ENCODE peak calls at places on chromosomes 5 and 9, in six cellular contexts. W is A549, L is HepG2, I is K562, E is endothelial cell of umbilical vein, Y is GM12878. Q is an unnamed sample.

GRCh38 chr9:135463140-135463539 is 16.4 kb upstream of the PPP1R26 start:
- DNase-seq in Y (no peak), W (peak; percentile 27), E (no peak), L (no peak), I (peak; percentile 48), Q (peak; percentile 31)

GRCh38 chr5:11709021-11709420 is 195.2 kb downstream of the CTNND2 start:
- DNase-seq in Y (no peak), L (no peak), W (no peak), E (no peak), I (no peak), Q (no peak)

GRCh38 chr5:8844847-8845246 is 701.0 kb downstream of the SEMA5A start:
- DNase-seq in E (no peak), W (no peak), Y (no peak), I (no peak), L (no peak), Q (no peak)

GRCh38 chr9:16282216-16282615 is 588.3 kb downstream of the BNC2 start:
- DNase-seq in L (no peak), I (no peak), W (no peak), Y (no peak), E (no peak), Q (no peak)

GRCh38 chr9:97982719-97983523 is at the start of gene ANP32B:
- DNase-seq in I (peak; percentile 87), E (peak; percentile 92), L (peak; percentile 67), W (peak; percentile 90), Y (peak; percentile 44), Q (peak; percentile 96)

GRCh38 chr5:37435261-37435660 is 56.1 kb downstream of the WDR70 start:
- DNase-seq in E (no peak), W (no peak), Y (no peak), L (peak; percentile 55), I (no peak), Q (no peak)

GRCh38 chr9:29439961-29440360 is 1866.7 kb upstream of the C9orf72 start:
- DNase-seq in L (no peak), I (no peak), W (no peak), E (no peak), Y (no peak), Q (no peak)

GRCh38 chr5:171494452-171495121 is 75.1 kb downstream of the FGF18 start:
- DNase-seq in I (peak; percentile 89), W (peak; percentile 17), Y (no peak), E (peak; percentile 63), L (peak; percentile 28), Q (peak; percentile 37)

GRCh38 chr5:181189962-181190710 is 14.9 kb downstream of the TRIM7 start:
- DNase-seq in W (no peak), I (no peak), E (no peak), Y (no peak), L (no peak), Q (no peak)

GRCh38 chr9:86072393-86073016 is 26.9 kb downstream of the GOLM1 start:
- DNase-seq in L (no peak), I (no peak), W (no peak), E (no peak), Y (no peak), Q (no peak)

GRCh38 chr9:107856633-107857032 is 367.1 kb upstream of the KLF4 start:
- DNase-seq in Y (no peak), E (no peak), L (no peak), W (peak; percentile 12), I (no peak), Q (no peak)

GRCh38 chr5:135867599-135867998 is 28.0 kb downstream of the IL9 start:
- DNase-seq in L (no peak), Y (no peak), W (no peak), E (no peak), I (no peak), Q (no peak)

GRCh38 chr9:127370651-127371648 is 26.0 kb upstream of the SLC2A8 start:
- DNase-seq in L (no peak), Y (no peak), W (no peak), I (no peak), E (no peak), Q (no peak)

GRCh38 chr9:134208310-134208841 is 44.0 kb upstream of the RNU6ATAC start:
- DNase-seq in Y (no peak), L (no peak), W (no peak), I (no peak), E (no peak), Q (no peak)

GRCh38 chr5:174596429-174596828 is 128.0 kb upstream of the MSX2 start:
- DNase-seq in W (no peak), L (no peak), Y (no peak), I (no peak), E (no peak), Q (no peak)

GRCh38 chr5:110077147-110077546 is 387.4 kb downstream of the MAN2A1 start:
- DNase-seq in W (no peak), Y (no peak), I (no peak), E (no peak), L (no peak), Q (no peak)

GRCh38 chr9:83509372-83509771 is 28.8 kb downstream of the FRMD3 start:
- DNase-seq in E (no peak), W (no peak), L (no peak), Y (no peak), I (no peak), Q (no peak)

GRCh38 chr9:95084254-95084934 is 233.1 kb downstream of the FANCC start:
- DNase-seq in E (no peak), I (no peak), W (no peak), L (no peak), Y (no peak), Q (no peak)

GRCh38 chr9:15357050-15357653 is 50.1 kb upstream of the TTC39B start:
- DNase-seq in E (no peak), Y (no peak), W (peak; percentile 23), I (no peak), L (peak; percentile 60), Q (peak; percentile 81)

GRCh38 chr5:181185560-181185959 is 19.4 kb downstream of the TRIM7 start:
- DNase-seq in W (no peak), I (no peak), L (no peak), Y (no peak), E (no peak), Q (no peak)

GRCh38 chr5:169805527-169805934 is 168.5 kb downstream of the DOCK2 start:
- DNase-seq in Y (peak; percentile 94), W (no peak), I (peak; percentile 39), E (no peak), L (no peak), Q (peak; percentile 93)

GRCh38 chr5:72937517-72938061 is 18.3 kb upstream of the FCHO2 start:
- DNase-seq in Y (no peak), I (no peak), E (no peak), L (no peak), W (no peak), Q (peak; percentile 51)

GRCh38 chr5:127092690-127093089 is 19.4 kb upstream of the C5orf63 start:
- DNase-seq in W (no peak), I (no peak), E (no peak), Y (no peak), L (no peak), Q (no peak)

GRCh38 chr5:108216890-108217289 is 165.0 kb downstream of the FBXL17 start:
- DNase-seq in L (peak; percentile 2), W (peak; percentile 37), I (no peak), E (no peak), Y (no peak), Q (no peak)

GRCh38 chr5:139903805-139904565 is 108.4 kb downstream of the PSD2 start:
- DNase-seq in I (peak; percentile 59), E (no peak), Y (no peak), W (no peak), L (no peak), Q (no peak)

GRCh38 chr5:9559965-9560364 is 14.1 kb upstream of the SEMA5A start:
- DNase-seq in I (no peak), Y (no peak), L (no peak), E (no peak), W (no peak), Q (no peak)

GRCh38 chr5:2780421-2781171 is 29.1 kb upstream of the IRX2 start:
- DNase-seq in W (no peak), E (no peak), Y (no peak), L (no peak), I (no peak), Q (no peak)

GRCh38 chr5:151615431-151615830 is 24.3 kb upstream of the FAT2 start:
- DNase-seq in W (no peak), E (no peak), I (no peak), L (no peak), Y (no peak), Q (no peak)

GRCh38 chr5:177295929-177296328 is 7.6 kb downstream of the RAB24 start:
- DNase-seq in E (no peak), L (no peak), W (no peak), I (no peak), Y (no peak), Q (peak; percentile 43)

GRCh38 chr5:101904736-101905135 is 391.3 kb downstream of the SLCO4C1 start:
- DNase-seq in L (no peak), I (no peak), W (no peak), Y (no peak), E (no peak), Q (no peak)
- TF ChIP-seq MYC in L (no peak), I (no peak), W (no peak), Y (no peak), E (no peak), Q (no peak)

GRCh38 chr5:132101385-132101880 is 27.8 kb downstream of the CSF2 start:
- DNase-seq in I (no peak), E (no peak), W (no peak), L (no peak), Y (no peak), Q (no peak)
- H3K4me3 ChIP-seq in I (no peak overlapping the region), E (no peak overlapping the region), W (no peak overlapping the region), L (no peak overlapping the region), Y (no peak overlapping the region), Q (no peak overlapping the region)

GRCh38 chr5:27144456-27144855 is 106.1 kb upstream of the CDH9 start:
- DNase-seq in E (no peak), L (no peak), W (no peak), I (no peak), Y (no peak), Q (no peak)

GRCh38 chr5:27137329-27137728 is 98.9 kb upstream of the CDH9 start:
- DNase-seq in L (no peak), W (no peak), I (no peak), E (no peak), Y (no peak), Q (no peak)

GRCh38 chr5:27140831-27141230 is 102.4 kb upstream of the CDH9 start:
- DNase-seq in E (no peak), I (no peak), L (no peak), Y (no peak), W (no peak), Q (no peak)
- TF ChIP-seq MAX in E (no peak), I (no peak), L (no peak), Y (no peak), W (no peak), Q (no peak)

GRCh38 chr9:132236662-132237311 is 74.9 kb downstream of the NTNG2 start:
- DNase-seq in Y (no peak), L (no peak), I (no peak), W (no peak), E (no peak), Q (no peak)

GRCh38 chr9:132239518-132239917 is 77.7 kb downstream of the NTNG2 start:
- DNase-seq in E (no peak), I (no peak), Y (no peak), W (no peak), L (no peak), Q (peak; percentile 70)

GRCh38 chr9:132238992-132239391 is 77.1 kb downstream of the NTNG2 start:
- DNase-seq in I (no peak), L (no peak), Y (no peak), E (no peak), W (no peak), Q (peak; percentile 69)

GRCh38 chr9:132237481-132237880 is 75.6 kb downstream of the NTNG2 start:
- DNase-seq in Y (no peak), I (no peak), L (no peak), E (no peak), W (peak; percentile 23), Q (no peak)

GRCh38 chr9:132238026-132238972 is 76.4 kb downstream of the NTNG2 start:
- DNase-seq in L (no peak), Y (no peak), E (no peak), I (no peak), W (no peak), Q (no peak)
- TF ChIP-seq MYC in L (no peak), Y (no peak), E (no peak), I (no peak), W (no peak), Q (no peak)

Q was measured in NB4.